ENCODE peak calls at places on chromosome 3, in ten cellular contexts. W is lower leg skin, P is RWPE2, K is ascending aorta, U is cardiac muscle cell, V is adrenal gland, A is endothelial cell of umbilical vein, Z is fibroblast of mammary gland, Q is HL-60, Y is fibroblast of lung. L is an unnamed sample.
A peak's percentile ranks its signal among the peaks of the same experiment; 100 is the strongest.

GRCh38 chr3:127867412-127867811 is 45.1 kb upstream of the MGLL start:
- DNase-seq in W (no peak), K (no peak), V (no peak), Z (no peak), Q (no peak), U (no peak), A (no peak), Y (no peak), P (no peak), L (no peak)

GRCh38 chr3:151226088-151226563 is 23.1 kb upstream of the GPR171 start:
- DNase-seq in K (no peak), Q (no peak), P (no peak), A (no peak), Y (peak; percentile 72), V (no peak), U (peak; percentile 82), W (no peak), Z (peak; percentile 94), L (peak; percentile 55)

GRCh38 chr3:49901351-49902339 is 2.0 kb downstream of the MST1R start:
- DNase-seq in K (no peak), V (no peak), W (no peak), Y (peak; percentile 34), U (no peak), P (no peak), Z (peak; percentile 15), A (no peak), Q (no peak), L (no peak)

GRCh38 chr3:46477145-46477544 is 12.4 kb upstream of the LTF start:
- DNase-seq in P (peak; percentile 8), Q (no peak), W (peak; percentile 36), Y (no peak), Z (no peak), V (no peak), K (no peak), A (no peak), U (no peak), L (no peak)

GRCh38 chr3:175956964-175957363 is 1097.8 kb downstream of the NAALADL2 start:
- DNase-seq in Q (peak; percentile 21), Z (no peak), Y (no peak), K (no peak), A (no peak), U (peak; percentile 12), P (no peak), W (no peak), V (no peak), L (no peak)

GRCh38 chr3:164641071-164641470 is 437.2 kb downstream of the SI start:
- DNase-seq in Q (no peak), U (no peak), W (no peak), A (no peak), Y (no peak), P (no peak), V (no peak), Z (peak; percentile 52), K (no peak), L (no peak)

GRCh38 chr3:151837057-151837456 is 23.1 kb downstream of the AADAC start:
- DNase-seq in P (no peak), Y (peak; percentile 55), K (no peak), Q (peak; percentile 53), V (no peak), W (no peak), U (peak; percentile 65), Z (peak; percentile 82), A (peak; percentile 45), L (no peak)

GRCh38 chr3:25572919-25573385 is 91.8 kb downstream of the TOP2B start:
- DNase-seq in K (no peak), Z (peak; percentile 60), Q (no peak), Y (peak; percentile 15), V (no peak), W (no peak), A (no peak), U (peak; percentile 78), P (no peak), L (no peak)

GRCh38 chr3:141305436-141305835 is 62.9 kb upstream of the ZBTB38 start:
- DNase-seq in Y (peak; percentile 71), U (peak; percentile 72), A (peak; percentile 27), K (no peak), Z (peak; percentile 68), W (no peak), P (no peak), Q (no peak), V (no peak), L (no peak)

GRCh38 chr3:45664558-45664957 is 24.6 kb upstream of the SACM1L start:
- DNase-seq in Q (no peak), P (no peak), V (peak; percentile 57), W (no peak), U (no peak), A (no peak), K (no peak), Z (no peak), Y (no peak), L (no peak)

GRCh38 chr3:38114052-38114874 is 22.7 kb downstream of the ACAA1 start:
- DNase-seq in U (no peak), W (peak; percentile 82), A (no peak), V (peak; percentile 17), Y (no peak), K (no peak), Z (no peak), P (no peak), Q (no peak), L (no peak)

GRCh38 chr3:124800511-124801374 is 70.5 kb downstream of the UMPS start:
- DNase-seq in P (no peak), Q (no peak), K (no peak), A (peak; percentile 76), U (peak; percentile 90), W (no peak), Z (no peak), Y (peak; percentile 35), V (peak; percentile 83), L (no peak)

GRCh38 chr3:46764206-46764605 is 46.5 kb upstream of the PRSS50 start:
- DNase-seq in Y (no peak), U (no peak), V (no peak), P (no peak), Z (no peak), A (no peak), W (no peak), K (no peak), Q (no peak), L (no peak)

GRCh38 chr3:49554639-49555265 is 475 bp downstream of the BSN start:
- DNase-seq in K (no peak), U (no peak), Q (no peak), Z (no peak), A (no peak), V (peak; percentile 58), W (peak; percentile 88), P (no peak), Y (peak; percentile 25), L (no peak)

GRCh38 chr3:11221818-11222217 is 50.4 kb upstream of the ATG7 start:
- DNase-seq in U (no peak), P (no peak), K (no peak), V (peak; percentile 6), A (no peak), W (no peak), Q (no peak), Z (no peak), Y (no peak), L (no peak)
- TF ChIP-seq CTCF in U (no peak), P (peak; percentile 39), K (no peak), V (no peak), A (peak; percentile 11), W (no peak), Q (no peak), Z (peak; percentile 14), Y (no peak), L (no peak)

GRCh38 chr3:135192929-135193328 is 397.9 kb downstream of the EPHB1 start:
- DNase-seq in Y (no peak), K (no peak), V (no peak), A (no peak), Z (peak; percentile 25), W (no peak), U (no peak), P (no peak), Q (no peak), L (no peak)

GRCh38 chr3:135203026-135203425 is 408.0 kb downstream of the EPHB1 start:
- DNase-seq in K (no peak), A (no peak), Y (no peak), U (no peak), Q (no peak), Z (no peak), W (no peak), V (no peak), P (no peak), L (no peak)

GRCh38 chr3:135199137-135199536 is 404.1 kb downstream of the EPHB1 start:
- DNase-seq in P (no peak), Z (no peak), Q (no peak), K (no peak), U (no peak), V (no peak), A (no peak), W (no peak), Y (no peak), L (no peak)

GRCh38 chr3:135197246-135197645 is 402.2 kb downstream of the EPHB1 start:
- DNase-seq in P (no peak), Z (no peak), W (no peak), V (no peak), A (no peak), K (no peak), U (no peak), Q (no peak), Y (no peak), L (no peak)

GRCh38 chr3:135197856-135198255 is 402.8 kb downstream of the EPHB1 start:
- DNase-seq in U (no peak), A (no peak), V (no peak), W (no peak), Z (no peak), Y (no peak), K (no peak), Q (no peak), P (no peak), L (no peak)
- TF ChIP-seq CTCF in U (no peak), A (no peak), V (no peak), W (no peak), Z (no peak), Y (no peak), K (no peak), Q (no peak), P (no peak), L (no peak)

GRCh38 chr3:57911588-57911987 is 96.6 kb upstream of the FLNB start:
- DNase-seq in W (no peak), Z (peak; percentile 52), P (no peak), U (no peak), K (no peak), Y (peak; percentile 34), A (peak; percentile 23), V (no peak), Q (no peak), L (no peak)

DNA sequence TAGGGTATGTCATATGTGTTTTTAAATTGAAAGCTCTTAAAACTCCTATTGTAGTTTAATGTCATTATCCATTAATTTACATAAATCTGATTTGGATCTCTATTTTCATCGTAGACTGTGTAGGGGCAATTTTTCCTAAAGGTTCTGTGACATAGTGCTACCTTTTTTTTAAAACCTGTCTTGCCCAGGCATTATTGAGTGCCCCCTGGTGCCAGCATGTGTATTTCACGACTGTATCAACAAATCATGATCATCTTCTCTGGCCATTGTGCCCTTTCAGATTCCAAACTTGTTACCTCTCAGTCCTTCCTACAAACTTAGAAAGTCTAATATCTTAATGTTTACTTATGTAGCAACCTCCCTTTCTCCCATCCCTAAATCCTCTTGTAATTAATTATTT is 97.2 kb upstream of the FLNB start:
- DNase-seq in Q (peak; percentile 9), Y (peak; percentile 40), A (peak; percentile 43), W (no peak), K (no peak), Z (no peak), P (no peak), V (no peak), U (peak; percentile 22), L (no peak)
- TF ChIP-seq CTCF in Q (no peak), Y (peak; percentile 52), A (peak; percentile 45), W (no peak), K (peak; percentile 19), Z (peak; percentile 43), P (peak; percentile 65), V (peak; percentile 17), U (peak; percentile 33), L (peak; percentile 21)

GRCh38 chr3:186464424-186465093 is 79.6 kb downstream of the CRYGS start:
- DNase-seq in Z (no peak), W (peak; percentile 72), Q (peak; percentile 23), U (no peak), A (no peak), K (no peak), Y (no peak), V (no peak), P (no peak), L (no peak)
- TF ChIP-seq CTCF in Z (no peak), W (no peak), Q (peak; percentile 25), U (peak; percentile 6), A (peak; percentile 2), K (no peak), Y (no peak), V (no peak), P (no peak), L (peak; percentile 17)